ENCODE peak calls at places on chromosomes 3 and 15, in ten cellular contexts. One of them, this sample, is unnamed.

GRCh38 chr3:10601857-10602230 is 96.5 kb upstream of the ATP2B2 start:
- DNase-seq in NCI-H460: no peak
- DNase-seq in T-helper 1 cell: no peak
- DNase-seq in HuH-7: no peak
- DNase-seq in HFF-Myc: no peak
- DNase-seq in GM20000: no peak
- DNase-seq in neural crest cell: no peak
- DNase-seq in adipocyte: no peak
- DNase-seq in stimulated activated CD8-positive, alpha-beta memory T cell treated with anti-CD3 and anti-CD28 coated beads, Interleukin-4, amount 100 ng/mL, for 24 hours: no peak
- DNase-seq in HCT116: no peak
- DNase-seq in this sample: no peak

GRCh38 chr15:77747175-77748077 is 114.7 kb upstream of the LINGO1 start:
- DNase-seq in NCI-H460: no peak
- DNase-seq in T-helper 1 cell: no peak
- DNase-seq in HuH-7: no peak
- DNase-seq in HFF-Myc: no peak
- DNase-seq in GM20000: no peak
- DNase-seq in neural crest cell: no peak
- DNase-seq in adipocyte: no peak
- DNase-seq in stimulated activated CD8-positive, alpha-beta memory T cell treated with anti-CD3 and anti-CD28 coated beads, Interleukin-4, amount 100 ng/mL, for 24 hours: no peak
- DNase-seq in HCT116: no peak
- DNase-seq in this sample: no peak

GRCh38 chr3:194070634-194071409 is 65.1 kb upstream of the HES1 start:
- DNase-seq in NCI-H460: peak
- DNase-seq in T-helper 1 cell: no peak
- DNase-seq in HuH-7: peak
- DNase-seq in HFF-Myc: no peak
- DNase-seq in GM20000: peak
- DNase-seq in neural crest cell: peak
- DNase-seq in adipocyte: peak
- DNase-seq in stimulated activated CD8-positive, alpha-beta memory T cell treated with anti-CD3 and anti-CD28 coated beads, Interleukin-4, amount 100 ng/mL, for 24 hours: peak
- DNase-seq in HCT116: peak
- DNase-seq in this sample: peak

GRCh38 chr3:17714473-17714872 is 28.0 kb downstream of the TBC1D5 start:
- DNase-seq in NCI-H460: no peak
- DNase-seq in T-helper 1 cell: no peak
- DNase-seq in HuH-7: no peak
- DNase-seq in HFF-Myc: no peak
- DNase-seq in GM20000: no peak
- DNase-seq in neural crest cell: no peak
- DNase-seq in adipocyte: no peak
- DNase-seq in stimulated activated CD8-positive, alpha-beta memory T cell treated with anti-CD3 and anti-CD28 coated beads, Interleukin-4, amount 100 ng/mL, for 24 hours: no peak
- DNase-seq in HCT116: no peak
- DNase-seq in this sample: no peak

GRCh38 chr3:15535757-15536156 is 14.3 kb upstream of the COLQ start:
- DNase-seq in NCI-H460: no peak
- DNase-seq in T-helper 1 cell: no peak
- DNase-seq in HuH-7: no peak
- DNase-seq in HFF-Myc: no peak
- DNase-seq in GM20000: peak
- DNase-seq in neural crest cell: no peak
- DNase-seq in adipocyte: peak
- DNase-seq in stimulated activated CD8-positive, alpha-beta memory T cell treated with anti-CD3 and anti-CD28 coated beads, Interleukin-4, amount 100 ng/mL, for 24 hours: peak
- DNase-seq in HCT116: no peak
- DNase-seq in this sample: no peak

GRCh38 chr15:31328425-31328998 is 1.9 kb downstream of the KLF13 start:
- DNase-seq in NCI-H460: no peak
- DNase-seq in T-helper 1 cell: peak
- DNase-seq in HuH-7: no peak
- DNase-seq in HFF-Myc: no peak
- DNase-seq in GM20000: peak
- DNase-seq in neural crest cell: no peak
- DNase-seq in adipocyte: peak
- DNase-seq in stimulated activated CD8-positive, alpha-beta memory T cell treated with anti-CD3 and anti-CD28 coated beads, Interleukin-4, amount 100 ng/mL, for 24 hours: peak
- DNase-seq in HCT116: no peak
- DNase-seq in this sample: peak

GRCh38 chr3:142981901-142982773 is 18.7 kb upstream of the PAQR9 start:
- DNase-seq in NCI-H460: no peak
- DNase-seq in T-helper 1 cell: no peak
- DNase-seq in HuH-7: no peak
- DNase-seq in HFF-Myc: no peak
- DNase-seq in GM20000: no peak
- DNase-seq in neural crest cell: no peak
- DNase-seq in adipocyte: no peak
- DNase-seq in stimulated activated CD8-positive, alpha-beta memory T cell treated with anti-CD3 and anti-CD28 coated beads, Interleukin-4, amount 100 ng/mL, for 24 hours: no peak
- DNase-seq in HCT116: no peak
- DNase-seq in this sample: no peak

GRCh38 chr3:68479779-68480178 is 452.6 kb downstream of the TAFA4 start:
- DNase-seq in NCI-H460: no peak
- DNase-seq in T-helper 1 cell: no peak
- DNase-seq in HuH-7: no peak
- DNase-seq in HFF-Myc: no peak
- DNase-seq in GM20000: no peak
- DNase-seq in neural crest cell: no peak
- DNase-seq in adipocyte: no peak
- DNase-seq in stimulated activated CD8-positive, alpha-beta memory T cell treated with anti-CD3 and anti-CD28 coated beads, Interleukin-4, amount 100 ng/mL, for 24 hours: no peak
- DNase-seq in HCT116: no peak
- DNase-seq in this sample: no peak

GRCh38 chr3:31817411-31817966 is 163.6 kb downstream of the OSBPL10 start:
- DNase-seq in NCI-H460: no peak
- DNase-seq in T-helper 1 cell: no peak
- DNase-seq in HuH-7: no peak
- DNase-seq in HFF-Myc: no peak
- DNase-seq in GM20000: no peak
- DNase-seq in neural crest cell: no peak
- DNase-seq in adipocyte: no peak
- DNase-seq in stimulated activated CD8-positive, alpha-beta memory T cell treated with anti-CD3 and anti-CD28 coated beads, Interleukin-4, amount 100 ng/mL, for 24 hours: no peak
- DNase-seq in HCT116: no peak
- DNase-seq in this sample: no peak

GRCh38 chr3:71707600-71707999 is 17.6 kb downstream of the EIF4E3 start:
- DNase-seq in NCI-H460: no peak
- DNase-seq in T-helper 1 cell: no peak
- DNase-seq in HuH-7: no peak
- DNase-seq in HFF-Myc: no peak
- DNase-seq in GM20000: no peak
- DNase-seq in neural crest cell: no peak
- DNase-seq in adipocyte: no peak
- DNase-seq in stimulated activated CD8-positive, alpha-beta memory T cell treated with anti-CD3 and anti-CD28 coated beads, Interleukin-4, amount 100 ng/mL, for 24 hours: no peak
- DNase-seq in HCT116: no peak
- DNase-seq in this sample: no peak

GRCh38 chr3:115999001-115999400 is 375.7 kb downstream of the GAP43 start:
- DNase-seq in NCI-H460: no peak
- DNase-seq in T-helper 1 cell: no peak
- DNase-seq in HuH-7: no peak
- DNase-seq in HFF-Myc: no peak
- DNase-seq in GM20000: no peak
- DNase-seq in neural crest cell: no peak
- DNase-seq in adipocyte: no peak
- DNase-seq in stimulated activated CD8-positive, alpha-beta memory T cell treated with anti-CD3 and anti-CD28 coated beads, Interleukin-4, amount 100 ng/mL, for 24 hours: no peak
- DNase-seq in HCT116: no peak
- DNase-seq in this sample: no peak

GRCh38 chr3:15527031-15527459 is 5.5 kb upstream of the COLQ start:
- DNase-seq in NCI-H460: no peak
- DNase-seq in T-helper 1 cell: no peak
- DNase-seq in HuH-7: peak
- DNase-seq in HFF-Myc: no peak
- DNase-seq in GM20000: peak
- DNase-seq in neural crest cell: no peak
- DNase-seq in adipocyte: no peak
- DNase-seq in stimulated activated CD8-positive, alpha-beta memory T cell treated with anti-CD3 and anti-CD28 coated beads, Interleukin-4, amount 100 ng/mL, for 24 hours: no peak
- DNase-seq in HCT116: no peak
- DNase-seq in this sample: no peak

GRCh38 chr15:68310811-68311463 is 33.4 kb downstream of the FEM1B start:
- DNase-seq in NCI-H460: no peak
- DNase-seq in T-helper 1 cell: no peak
- DNase-seq in HuH-7: peak
- DNase-seq in HFF-Myc: no peak
- DNase-seq in GM20000: no peak
- DNase-seq in neural crest cell: no peak
- DNase-seq in adipocyte: no peak
- DNase-seq in stimulated activated CD8-positive, alpha-beta memory T cell treated with anti-CD3 and anti-CD28 coated beads, Interleukin-4, amount 100 ng/mL, for 24 hours: no peak
- DNase-seq in HCT116: no peak
- DNase-seq in this sample: no peak

GRCh38 chr3:1513662-1514061 is 420.8 kb downstream of the CNTN6 start:
- DNase-seq in NCI-H460: no peak
- DNase-seq in T-helper 1 cell: no peak
- DNase-seq in HuH-7: no peak
- DNase-seq in HFF-Myc: no peak
- DNase-seq in GM20000: no peak
- DNase-seq in neural crest cell: no peak
- DNase-seq in adipocyte: no peak
- DNase-seq in stimulated activated CD8-positive, alpha-beta memory T cell treated with anti-CD3 and anti-CD28 coated beads, Interleukin-4, amount 100 ng/mL, for 24 hours: no peak
- DNase-seq in HCT116: no peak
- DNase-seq in this sample: no peak

GRCh38 chr15:77659350-77660321 is 26.9 kb upstream of the LINGO1 start:
- DNase-seq in NCI-H460: peak
- DNase-seq in T-helper 1 cell: no peak
- DNase-seq in HuH-7: peak
- DNase-seq in HFF-Myc: peak
- DNase-seq in GM20000: peak
- DNase-seq in neural crest cell: peak
- DNase-seq in adipocyte: peak
- DNase-seq in stimulated activated CD8-positive, alpha-beta memory T cell treated with anti-CD3 and anti-CD28 coated beads, Interleukin-4, amount 100 ng/mL, for 24 hours: no peak
- DNase-seq in HCT116: peak
- DNase-seq in this sample: no peak

GRCh38 chr3:151008699-151009098 is 36.2 kb upstream of the CLRN1 start:
- DNase-seq in NCI-H460: peak
- DNase-seq in T-helper 1 cell: no peak
- DNase-seq in HuH-7: peak
- DNase-seq in HFF-Myc: peak
- DNase-seq in GM20000: no peak
- DNase-seq in neural crest cell: no peak
- DNase-seq in adipocyte: peak
- DNase-seq in stimulated activated CD8-positive, alpha-beta memory T cell treated with anti-CD3 and anti-CD28 coated beads, Interleukin-4, amount 100 ng/mL, for 24 hours: no peak
- DNase-seq in HCT116: peak
- DNase-seq in this sample: no peak

GRCh38 chr15:51314391-51315337 is 23.7 kb downstream of the CYP19A1 start:
- DNase-seq in NCI-H460: no peak
- DNase-seq in T-helper 1 cell: no peak
- DNase-seq in HuH-7: peak
- DNase-seq in HFF-Myc: no peak
- DNase-seq in GM20000: no peak
- DNase-seq in neural crest cell: no peak
- DNase-seq in adipocyte: no peak
- DNase-seq in stimulated activated CD8-positive, alpha-beta memory T cell treated with anti-CD3 and anti-CD28 coated beads, Interleukin-4, amount 100 ng/mL, for 24 hours: no peak
- DNase-seq in HCT116: no peak
- DNase-seq in this sample: no peak

GRCh38 chr3:125022186-125022585 is 33.6 kb downstream of the HEG1 start:
- DNase-seq in NCI-H460: no peak
- DNase-seq in T-helper 1 cell: no peak
- DNase-seq in HuH-7: no peak
- DNase-seq in HFF-Myc: no peak
- DNase-seq in GM20000: no peak
- DNase-seq in neural crest cell: no peak
- DNase-seq in adipocyte: no peak
- DNase-seq in stimulated activated CD8-positive, alpha-beta memory T cell treated with anti-CD3 and anti-CD28 coated beads, Interleukin-4, amount 100 ng/mL, for 24 hours: no peak
- DNase-seq in HCT116: no peak
- DNase-seq in this sample: no peak

GRCh38 chr3:53114011-53114400 is 16.2 kb downstream of the RFT1 start:
- DNase-seq in NCI-H460: peak
- DNase-seq in T-helper 1 cell: peak
- DNase-seq in HuH-7: peak
- DNase-seq in HFF-Myc: peak
- DNase-seq in GM20000: peak
- DNase-seq in neural crest cell: peak
- DNase-seq in adipocyte: peak
- DNase-seq in stimulated activated CD8-positive, alpha-beta memory T cell treated with anti-CD3 and anti-CD28 coated beads, Interleukin-4, amount 100 ng/mL, for 24 hours: peak
- DNase-seq in HCT116: peak
- DNase-seq in this sample: peak

GRCh38 chr3:31572605-31573459 is 40.1 kb downstream of the STT3B start:
- DNase-seq in NCI-H460: no peak
- DNase-seq in T-helper 1 cell: no peak
- DNase-seq in HuH-7: no peak
- DNase-seq in HFF-Myc: no peak
- DNase-seq in GM20000: peak
- DNase-seq in neural crest cell: no peak
- DNase-seq in adipocyte: no peak
- DNase-seq in stimulated activated CD8-positive, alpha-beta memory T cell treated with anti-CD3 and anti-CD28 coated beads, Interleukin-4, amount 100 ng/mL, for 24 hours: no peak
- DNase-seq in HCT116: no peak
- DNase-seq in this sample: no peak

GRCh38 chr3:46971742-46972141 is 4.8 kb downstream of the CCDC12 start:
- DNase-seq in NCI-H460: no peak
- DNase-seq in T-helper 1 cell: no peak
- DNase-seq in HuH-7: no peak
- DNase-seq in HFF-Myc: no peak
- DNase-seq in GM20000: peak
- DNase-seq in neural crest cell: no peak
- DNase-seq in adipocyte: no peak
- DNase-seq in stimulated activated CD8-positive, alpha-beta memory T cell treated with anti-CD3 and anti-CD28 coated beads, Interleukin-4, amount 100 ng/mL, for 24 hours: no peak
- DNase-seq in HCT116: no peak
- DNase-seq in this sample: no peak

GRCh38 chr3:120983841-120984240 is 75.8 kb downstream of the STXBP5L start:
- DNase-seq in NCI-H460: no peak
- DNase-seq in T-helper 1 cell: no peak
- DNase-seq in HuH-7: no peak
- DNase-seq in HFF-Myc: no peak
- DNase-seq in GM20000: no peak
- DNase-seq in neural crest cell: no peak
- DNase-seq in adipocyte: no peak
- DNase-seq in stimulated activated CD8-positive, alpha-beta memory T cell treated with anti-CD3 and anti-CD28 coated beads, Interleukin-4, amount 100 ng/mL, for 24 hours: no peak
- DNase-seq in HCT116: no peak
- DNase-seq in this sample: no peak

GRCh38 chr3:127820221-127820870 is 2.0 kb downstream of the MGLL start:
- DNase-seq in NCI-H460: no peak
- DNase-seq in T-helper 1 cell: no peak
- DNase-seq in HuH-7: no peak
- DNase-seq in HFF-Myc: no peak
- DNase-seq in GM20000: peak
- DNase-seq in neural crest cell: no peak
- DNase-seq in adipocyte: peak
- DNase-seq in stimulated activated CD8-positive, alpha-beta memory T cell treated with anti-CD3 and anti-CD28 coated beads, Interleukin-4, amount 100 ng/mL, for 24 hours: no peak
- DNase-seq in HCT116: no peak
- DNase-seq in this sample: no peak

GRCh38 chr15:60353245-60353940 is 44.4 kb downstream of the ANXA2 start:
- DNase-seq in NCI-H460: no peak
- DNase-seq in T-helper 1 cell: no peak
- DNase-seq in HuH-7: no peak
- DNase-seq in HFF-Myc: peak
- DNase-seq in GM20000: no peak
- DNase-seq in neural crest cell: no peak
- DNase-seq in adipocyte: no peak
- DNase-seq in stimulated activated CD8-positive, alpha-beta memory T cell treated with anti-CD3 and anti-CD28 coated beads, Interleukin-4, amount 100 ng/mL, for 24 hours: no peak
- DNase-seq in HCT116: no peak
- DNase-seq in this sample: no peak

GRCh38 chr3:39166932-39167532 is 13.6 kb upstream of the CSRNP1 start:
- DNase-seq in NCI-H460: peak
- DNase-seq in T-helper 1 cell: no peak
- DNase-seq in HuH-7: no peak
- DNase-seq in HFF-Myc: no peak
- DNase-seq in GM20000: no peak
- DNase-seq in neural crest cell: no peak
- DNase-seq in adipocyte: peak
- DNase-seq in stimulated activated CD8-positive, alpha-beta memory T cell treated with anti-CD3 and anti-CD28 coated beads, Interleukin-4, amount 100 ng/mL, for 24 hours: no peak
- DNase-seq in HCT116: no peak
- DNase-seq in this sample: no peak

GRCh38 chr3:44409640-44410410 is 67.6 kb downstream of the ZNF445 start:
- DNase-seq in NCI-H460: no peak
- DNase-seq in T-helper 1 cell: no peak
- DNase-seq in HuH-7: no peak
- DNase-seq in HFF-Myc: no peak
- DNase-seq in GM20000: no peak
- DNase-seq in neural crest cell: no peak
- DNase-seq in adipocyte: no peak
- DNase-seq in stimulated activated CD8-positive, alpha-beta memory T cell treated with anti-CD3 and anti-CD28 coated beads, Interleukin-4, amount 100 ng/mL, for 24 hours: no peak
- DNase-seq in HCT116: no peak
- DNase-seq in this sample: no peak

GRCh38 chr3:189563841-189564563 is 67.2 kb upstream of the TP63 start:
- DNase-seq in NCI-H460: no peak
- DNase-seq in T-helper 1 cell: no peak
- DNase-seq in HuH-7: no peak
- DNase-seq in HFF-Myc: no peak
- DNase-seq in GM20000: peak
- DNase-seq in neural crest cell: no peak
- DNase-seq in adipocyte: peak
- DNase-seq in stimulated activated CD8-positive, alpha-beta memory T cell treated with anti-CD3 and anti-CD28 coated beads, Interleukin-4, amount 100 ng/mL, for 24 hours: no peak
- DNase-seq in HCT116: no peak
- DNase-seq in this sample: no peak

GRCh38 chr3:63934484-63934883 is 22.3 kb upstream of the SCAANT1 start:
- DNase-seq in NCI-H460: no peak
- DNase-seq in T-helper 1 cell: no peak
- DNase-seq in HuH-7: no peak
- DNase-seq in HFF-Myc: no peak
- DNase-seq in GM20000: no peak
- DNase-seq in neural crest cell: no peak
- DNase-seq in adipocyte: no peak
- DNase-seq in stimulated activated CD8-positive, alpha-beta memory T cell treated with anti-CD3 and anti-CD28 coated beads, Interleukin-4, amount 100 ng/mL, for 24 hours: no peak
- DNase-seq in HCT116: no peak
- DNase-seq in this sample: peak

This sample was measured in central memory CD4-positive, alpha-beta T cell.